ENCODE peak calls at places on chromosome 14, in four cellular contexts. N is NCI-H1105; P is activated CD4-positive, alpha-beta T cell treated with anti-CD3 and anti-CD28 coated beads, Interleukin-2, amount 50 U/mL, for 24 hours; G is activated T-helper 1 cell treated with Interleukin-2 at 50 U/mL for 16 hours. F is an unnamed sample.
A peak's percentile ranks its signal among the peaks of the same experiment; 100 is the strongest.

GRCh38 chr14:75340921-75341320 is 62.3 kb downstream of the FOS start:
- DNase-seq in P (no peak), G (no peak), N (no peak), F (no peak)

GRCh38 chr14:48333221-48333910 is 658.0 kb upstream of the MDGA2 start:
- DNase-seq in G (no peak), P (no peak), N (no peak), F (no peak)

GRCh38 chr14:44657688-44658388 is 150.8 kb upstream of the FSCB start:
- DNase-seq in P (no peak), G (no peak), N (peak; percentile 91), F (no peak)

GRCh38 chr14:22896760-22897159 is 13.7 kb downstream of the REM2 start:
- DNase-seq in P (no peak), G (no peak), N (no peak), F (no peak)

GRCh38 chr14:36553650-36554260 is 28.7 kb downstream of the NKX2-8 start:
- DNase-seq in G (no peak), N (peak; percentile 64), P (no peak), F (no peak)

GRCh38 chr14:100979780-100980179 is 76.3 kb upstream of the RTL1 start:
- DNase-seq in P (no peak), G (no peak), N (no peak), F (no peak)

GRCh38 chr14:65813760-65814387 is 401.3 kb downstream of the FUT8 start:
- DNase-seq in N (no peak), P (no peak), G (no peak), F (no peak)

GRCh38 chr14:100484531-100485267 is 102.5 kb downstream of the BEGAIN start:
- DNase-seq in N (no peak), G (no peak), P (no peak), F (no peak)

GRCh38 chr14:35140718-35141581 is 18.6 kb downstream of the PRORP start:
- DNase-seq in G (no peak), N (no peak), P (no peak), F (no peak)

GRCh38 chr14:87615822-87616679 is 376.9 kb downstream of the GALC start:
- DNase-seq in N (peak; percentile 47), P (no peak), G (no peak), F (peak; percentile 24)

F was measured in stimulated activated naive B cell treated with anti-CD40 and anti-IgM and Interleukin-4, amounts not matched to agents 10 μg/mL and 1 μg/mL and 100 μg/mL, for 72 hours.